ENCODE peak calls at places on chromosomes 13 and 19, in seven cellular contexts. I, F, O, Y, B, Q and K are unnamed samples.

GRCh38 chr19:11577451-11578341 is at the start of gene ACP5:
- DNase-seq in B (no peak), I (no peak), Q (no peak), Y (no peak), F (no peak), O (no peak), K (no peak)

GRCh38 chr13:26529441-26529840 is 28.0 kb upstream of the WASF3 start:
- DNase-seq in F (no peak), I (peak), Q (no peak), B (peak), O (peak), Y (peak), K (peak)

GRCh38 chr13:33874871-33875270 is 56.9 kb downstream of the RFC3 start:
- DNase-seq in O (no peak), F (no peak), I (no peak), Q (no peak), B (no peak), Y (no peak), K (no peak)

GRCh38 chr19:40687525-40688016 is 2.9 kb downstream of the NUMBL start:
- DNase-seq in B (peak), Q (peak), Y (no peak), I (peak), O (no peak), F (no peak), K (peak)

GRCh38 chr13:38103851-38104250 is 234.3 kb upstream of the TRPC4 start:
- DNase-seq in B (no peak), O (no peak), Y (no peak), I (no peak), Q (no peak), F (peak), K (no peak)

GRCh38 chr13:106378263-106378662 is 157.2 kb downstream of the EFNB2 start:
- DNase-seq in F (no peak), O (no peak), Y (no peak), I (no peak), B (no peak), Q (no peak), K (no peak)

GRCh38 chr13:95643471-95643813 is 1.1 kb downstream of the DZIP1 start:
- DNase-seq in O (no peak), Y (no peak), I (peak), B (no peak), Q (no peak), F (no peak), K (no peak)

GRCh38 chr19:4521170-4521887 is 3.0 kb upstream of the PLIN4 start:
- DNase-seq in I (no peak), Q (no peak), Y (no peak), F (no peak), B (no peak), O (no peak), K (no peak)

GRCh38 chr13:101919541-101920306 is 467.2 kb downstream of the ITGBL1 start:
- DNase-seq in B (no peak), Y (no peak), O (no peak), F (peak), Q (no peak), I (peak), K (no peak)

GRCh38 chr13:98910501-98910951 is 67.3 kb downstream of the DOCK9 start:
- DNase-seq in Q (no peak), Y (peak), B (peak), I (peak), O (no peak), F (no peak), K (no peak)

GRCh38 chr13:95185311-95185710 is 115.9 kb downstream of the ABCC4 start:
- DNase-seq in F (no peak), I (no peak), B (no peak), Q (no peak), O (no peak), Y (no peak), K (no peak)

GRCh38 chr13:78137404-78138142 is 218.9 kb upstream of the EDNRB start:
- DNase-seq in I (peak), Q (no peak), B (peak), F (peak), Y (peak), O (peak), K (peak)

GRCh38 chr19:38930776-38931761 is at the start of gene MRPS12:
- DNase-seq in Y (peak), Q (peak), F (peak), O (peak), I (peak), B (peak), K (peak)